ENCODE peak calls at places on chromosome 5, in six cellular contexts. One of them, this sample, is unnamed.

GRCh38 chr5:59856324-59856723 is 37.2 kb downstream of the PDE4D start:
- DNase-seq in H9: no peak
- DNase-seq in trophoblast cell: no peak
- DNase-seq in neuronal stem cell: no peak
- DNase-seq in IMR-90: no peak
- DNase-seq in mesendoderm: no peak
- DNase-seq in this sample: no peak

GRCh38 chr5:129110742-129111141 is 16.2 kb downstream of the ISOC1 start:
- DNase-seq in neuronal stem cell: no peak
- DNase-seq in mesendoderm: no peak
- DNase-seq in H9: no peak
- DNase-seq in IMR-90: peak; percentile 25
- DNase-seq in trophoblast cell: no peak
- DNase-seq in this sample: no peak

GRCh38 chr5:29351170-29351569 is 1842.3 kb upstream of the CDH6 start:
- DNase-seq in trophoblast cell: no peak
- DNase-seq in neuronal stem cell: no peak
- DNase-seq in mesendoderm: no peak
- DNase-seq in IMR-90: no peak
- DNase-seq in H9: no peak
- DNase-seq in this sample: no peak

GRCh38 chr5:66306105-66306843 is 162.2 kb downstream of the SREK1 start:
- DNase-seq in neuronal stem cell: peak; percentile 47
- DNase-seq in trophoblast cell: peak; percentile 85
- DNase-seq in IMR-90: peak; percentile 63
- DNase-seq in H9: peak; percentile 74
- DNase-seq in mesendoderm: peak; percentile 83
- DNase-seq in this sample: peak; percentile 68

GRCh38 chr5:150368526-150368925 is 11.0 kb downstream of the TCOF1 start:
- DNase-seq in trophoblast cell: no peak
- DNase-seq in IMR-90: no peak
- DNase-seq in neuronal stem cell: no peak
- DNase-seq in mesendoderm: no peak
- DNase-seq in H9: no peak
- DNase-seq in this sample: no peak

GRCh38 chr5:31758803-31759425 is 120.0 kb downstream of the PDZD2 start:
- DNase-seq in IMR-90: no peak
- DNase-seq in trophoblast cell: no peak
- DNase-seq in neuronal stem cell: no peak
- DNase-seq in H9: no peak
- DNase-seq in mesendoderm: no peak
- DNase-seq in this sample: no peak

GRCh38 chr5:96880402-96881164 is 4.3 kb downstream of the ERAP2 start:
- DNase-seq in IMR-90: peak; percentile 87
- DNase-seq in mesendoderm: no peak
- DNase-seq in neuronal stem cell: no peak
- DNase-seq in trophoblast cell: peak; percentile 70
- DNase-seq in H9: no peak
- DNase-seq in this sample: peak; percentile 74

GRCh38 chr5:53123702-53124101 is 14.1 kb upstream of the MOCS2 start:
- DNase-seq in H9: no peak
- DNase-seq in mesendoderm: no peak
- DNase-seq in neuronal stem cell: no peak
- DNase-seq in IMR-90: peak; percentile 40
- DNase-seq in trophoblast cell: no peak
- DNase-seq in this sample: peak; percentile 13

GRCh38 chr5:10329808-10330481 is 22.2 kb upstream of the CMBL start:
- DNase-seq in trophoblast cell: no peak
- DNase-seq in IMR-90: peak; percentile 88
- DNase-seq in mesendoderm: no peak
- DNase-seq in neuronal stem cell: no peak
- DNase-seq in H9: no peak
- DNase-seq in this sample: peak; percentile 54

GRCh38 chr5:132525299-132525724 is 18.0 kb downstream of the IL5 start:
- DNase-seq in mesendoderm: no peak
- DNase-seq in H9: no peak
- DNase-seq in IMR-90: no peak
- DNase-seq in neuronal stem cell: no peak
- DNase-seq in trophoblast cell: no peak
- DNase-seq in this sample: no peak

GRCh38 chr5:102421647-102422046 is 77.2 kb downstream of the SLCO6A1 start:
- DNase-seq in mesendoderm: peak; percentile 3
- DNase-seq in H9: peak; percentile 31
- DNase-seq in neuronal stem cell: no peak
- DNase-seq in IMR-90: no peak
- DNase-seq in trophoblast cell: peak; percentile 7
- DNase-seq in this sample: no peak

GRCh38 chr5:21419383-21419782 is 1431.4 kb upstream of the CDH18 start:
- DNase-seq in trophoblast cell: no peak
- DNase-seq in neuronal stem cell: no peak
- DNase-seq in H9: no peak
- DNase-seq in mesendoderm: no peak
- DNase-seq in IMR-90: no peak
- DNase-seq in this sample: no peak

GRCh38 chr5:143168877-143169810 is 234.3 kb downstream of the NR3C1 start:
- DNase-seq in IMR-90: no peak
- DNase-seq in mesendoderm: no peak
- DNase-seq in trophoblast cell: no peak
- DNase-seq in H9: no peak
- DNase-seq in neuronal stem cell: no peak
- DNase-seq in this sample: no peak

GRCh38 chr5:159244163-159244562 is 18.9 kb upstream of the UBLCP1 start:
- DNase-seq in neuronal stem cell: no peak
- DNase-seq in trophoblast cell: no peak
- DNase-seq in IMR-90: peak; percentile 4
- DNase-seq in H9: no peak
- DNase-seq in mesendoderm: no peak
- DNase-seq in this sample: no peak

GRCh38 chr5:65059681-65060598 is 291.2 kb downstream of the CWC27 start:
- DNase-seq in trophoblast cell: no peak
- DNase-seq in neuronal stem cell: no peak
- DNase-seq in IMR-90: peak; percentile 89
- DNase-seq in H9: no peak
- DNase-seq in mesendoderm: peak; percentile 33
- DNase-seq in this sample: peak; percentile 68

GRCh38 chr5:121189569-121190305 is 661.9 kb upstream of the FTMT start:
- DNase-seq in neuronal stem cell: no peak
- DNase-seq in IMR-90: peak; percentile 50
- DNase-seq in mesendoderm: no peak
- DNase-seq in H9: no peak
- DNase-seq in trophoblast cell: peak; percentile 69
- DNase-seq in this sample: peak; percentile 79

GRCh38 chr5:14665110-14665822 is 748 bp downstream of the OTULIN start:
- DNase-seq in H9: peak; percentile 48
- DNase-seq in trophoblast cell: peak; percentile 43
- DNase-seq in IMR-90: no peak
- DNase-seq in mesendoderm: peak; percentile 62
- DNase-seq in neuronal stem cell: peak; percentile 26
- DNase-seq in this sample: peak; percentile 41

GRCh38 chr5:60673329-60673728 is 26.6 kb downstream of the DEPDC1B start:
- DNase-seq in trophoblast cell: no peak
- DNase-seq in H9: no peak
- DNase-seq in neuronal stem cell: no peak
- DNase-seq in IMR-90: no peak
- DNase-seq in mesendoderm: no peak
- DNase-seq in this sample: no peak

GRCh38 chr5:135426102-135427082 is 20.8 kb downstream of the DCANP1 start:
- DNase-seq in trophoblast cell: peak; percentile 74
- DNase-seq in H9: no peak
- DNase-seq in neuronal stem cell: peak; percentile 21
- DNase-seq in mesendoderm: peak; percentile 67
- DNase-seq in IMR-90: peak; percentile 61
- DNase-seq in this sample: peak; percentile 58

GRCh38 chr5:134647750-134648424 is 698 bp upstream of the SEC24A start:
- DNase-seq in IMR-90: peak; percentile 35
- DNase-seq in mesendoderm: peak; percentile 78
- DNase-seq in neuronal stem cell: no peak
- DNase-seq in trophoblast cell: peak; percentile 88
- DNase-seq in H9: no peak
- DNase-seq in this sample: peak; percentile 75

GRCh38 chr5:31581498-31582099 is 49.5 kb downstream of the C5orf22 start:
- DNase-seq in mesendoderm: peak; percentile 31
- DNase-seq in neuronal stem cell: peak; percentile 15
- DNase-seq in H9: no peak
- DNase-seq in IMR-90: peak; percentile 52
- DNase-seq in trophoblast cell: peak; percentile 72
- DNase-seq in this sample: peak; percentile 47

GRCh38 chr5:149636861-149637246 is 55.6 kb downstream of the ARHGEF37 start:
- DNase-seq in neuronal stem cell: peak; percentile 75
- DNase-seq in H9: peak; percentile 71
- DNase-seq in trophoblast cell: peak; percentile 90
- DNase-seq in IMR-90: peak; percentile 62
- DNase-seq in mesendoderm: peak; percentile 80
- DNase-seq in this sample: peak; percentile 75

GRCh38 chr5:38607930-38608545 is 51.6 kb upstream of the LIFR start:
- DNase-seq in neuronal stem cell: no peak
- DNase-seq in IMR-90: peak; percentile 86
- DNase-seq in mesendoderm: no peak
- DNase-seq in trophoblast cell: no peak
- DNase-seq in H9: no peak
- DNase-seq in this sample: peak; percentile 48

GRCh38 chr5:126002222-126002897 is 420.8 kb upstream of the GRAMD2B start:
- DNase-seq in neuronal stem cell: no peak
- DNase-seq in H9: no peak
- DNase-seq in mesendoderm: no peak
- DNase-seq in IMR-90: peak; percentile 85
- DNase-seq in trophoblast cell: no peak
- DNase-seq in this sample: peak; percentile 47

GRCh38 chr5:14153932-14154646 is 10.9 kb downstream of the TRIO start:
- DNase-seq in neuronal stem cell: no peak
- DNase-seq in mesendoderm: peak; percentile 85
- DNase-seq in H9: no peak
- DNase-seq in IMR-90: peak; percentile 83
- DNase-seq in trophoblast cell: no peak
- DNase-seq in this sample: peak; percentile 91

GRCh38 chr5:181223729-181224389 is 778 bp downstream of the TRIM41 start:
- DNase-seq in mesendoderm: peak; percentile 93
- DNase-seq in IMR-90: peak; percentile 40
- DNase-seq in neuronal stem cell: peak; percentile 82
- DNase-seq in trophoblast cell: no peak
- DNase-seq in H9: peak; percentile 89
- DNase-seq in this sample: peak; percentile 76

GRCh38 chr5:57658009-57658408 is 175.4 kb upstream of the ACTBL2 start:
- DNase-seq in mesendoderm: no peak
- DNase-seq in neuronal stem cell: no peak
- DNase-seq in H9: no peak
- DNase-seq in IMR-90: no peak
- DNase-seq in trophoblast cell: no peak
- DNase-seq in this sample: no peak

GRCh38 chr5:142828797-142829535 is 58.8 kb downstream of the ARHGAP26 start:
- DNase-seq in H9: no peak
- DNase-seq in trophoblast cell: no peak
- DNase-seq in mesendoderm: no peak
- DNase-seq in IMR-90: no peak
- DNase-seq in neuronal stem cell: no peak
- DNase-seq in this sample: no peak

GRCh38 chr5:173907686-173908371 is 19.7 kb downstream of the CPEB4 start:
- DNase-seq in trophoblast cell: no peak
- DNase-seq in mesendoderm: no peak
- DNase-seq in neuronal stem cell: no peak
- DNase-seq in IMR-90: peak; percentile 28
- DNase-seq in H9: no peak
- DNase-seq in this sample: no peak
- H3K23ac ChIP-seq in trophoblast cell: no peak overlapping the region
- H3K23ac ChIP-seq in mesendoderm: no peak overlapping the region
- H3K23ac ChIP-seq in neuronal stem cell: no peak overlapping the region
- H3K23ac ChIP-seq in IMR-90: peak overlapping the region; percentile 59
- H3K23ac ChIP-seq in H9: no peak overlapping the region
- H3K23ac ChIP-seq in this sample: no peak overlapping the region

GRCh38 chr5:72613515-72613914 is 106.3 kb upstream of the ZNF366 start:
- DNase-seq in neuronal stem cell: no peak
- DNase-seq in trophoblast cell: no peak
- DNase-seq in IMR-90: no peak
- DNase-seq in mesendoderm: no peak
- DNase-seq in H9: no peak
- DNase-seq in this sample: no peak
- H3K9ac ChIP-seq in neuronal stem cell: no peak overlapping the region
- H3K9ac ChIP-seq in trophoblast cell: no peak overlapping the region
- H3K9ac ChIP-seq in IMR-90: no peak overlapping the region
- H3K9ac ChIP-seq in mesendoderm: no peak overlapping the region
- H3K9ac ChIP-seq in H9: no peak overlapping the region
- H3K9ac ChIP-seq in this sample: no peak overlapping the region

GRCh38 chr5:95020382-95020781 is 264.5 kb downstream of the MCTP1 start:
- DNase-seq in neuronal stem cell: no peak
- DNase-seq in IMR-90: no peak
- DNase-seq in H9: no peak
- DNase-seq in mesendoderm: no peak
- DNase-seq in trophoblast cell: no peak
- DNase-seq in this sample: no peak

GRCh38 chr5:95027151-95027721 is 257.7 kb downstream of the MCTP1 start:
- DNase-seq in H9: no peak
- DNase-seq in neuronal stem cell: no peak
- DNase-seq in IMR-90: no peak
- DNase-seq in trophoblast cell: no peak
- DNase-seq in mesendoderm: no peak
- DNase-seq in this sample: peak; percentile 58

GRCh38 chr5:95018511-95018910 is 266.4 kb downstream of the MCTP1 start:
- DNase-seq in IMR-90: no peak
- DNase-seq in mesendoderm: no peak
- DNase-seq in neuronal stem cell: no peak
- DNase-seq in H9: no peak
- DNase-seq in trophoblast cell: no peak
- DNase-seq in this sample: no peak

GRCh38 chr5:95018946-95019345 is 265.9 kb downstream of the MCTP1 start:
- DNase-seq in mesendoderm: no peak
- DNase-seq in trophoblast cell: no peak
- DNase-seq in IMR-90: no peak
- DNase-seq in H9: no peak
- DNase-seq in neuronal stem cell: no peak
- DNase-seq in this sample: no peak

GRCh38 chr5:95022967-95023695 is 261.8 kb downstream of the MCTP1 start:
- DNase-seq in H9: no peak
- DNase-seq in trophoblast cell: no peak
- DNase-seq in IMR-90: no peak
- DNase-seq in mesendoderm: no peak
- DNase-seq in neuronal stem cell: no peak
- DNase-seq in this sample: peak; percentile 27
- H3K4me1 ChIP-seq in H9: no peaks in the 10 kb centered on the region
- H3K4me1 ChIP-seq in trophoblast cell: no peaks in the 10 kb centered on the region
- H3K4me1 ChIP-seq in IMR-90: no peaks in the 10 kb centered on the region
- H3K4me1 ChIP-seq in mesendoderm: no peaks in the 10 kb centered on the region
- H3K4me1 ChIP-seq in neuronal stem cell: no peaks in the 10 kb centered on the region
- H3K4me1 ChIP-seq in this sample: peaks cover 5% of the 10 kb centered on the region

DNA sequence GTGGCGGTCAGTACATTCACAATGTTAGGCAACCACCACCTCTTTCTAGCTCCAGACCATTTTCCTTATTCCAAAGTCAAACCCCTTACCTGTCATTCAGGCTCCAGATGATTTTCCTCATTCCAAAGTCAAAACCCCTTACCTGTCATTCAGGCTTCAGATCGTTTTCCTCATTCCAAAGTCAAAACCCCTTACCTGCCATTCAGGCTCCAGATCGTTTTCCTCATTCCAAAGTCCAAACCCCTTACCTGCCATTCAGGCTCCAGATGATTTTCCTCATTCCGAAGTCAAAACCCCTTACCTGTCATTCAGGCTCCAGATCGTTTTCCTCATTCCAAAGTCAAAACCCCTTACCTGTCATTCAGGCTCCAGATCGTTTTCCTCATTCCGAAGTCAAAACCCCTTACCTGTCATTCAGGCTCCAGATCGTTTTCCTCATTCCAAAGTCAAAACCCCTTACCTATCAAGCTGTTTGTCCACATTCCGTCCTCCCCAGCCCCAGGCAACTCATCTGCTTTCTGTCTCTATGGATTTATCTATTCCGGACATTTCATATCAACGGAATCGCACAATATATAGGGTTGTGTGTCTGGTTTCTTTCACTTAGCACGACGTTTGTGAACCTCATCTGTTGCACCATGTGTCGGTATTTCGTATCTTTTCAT is 5.1 kb downstream of the PLEKHG4B start:
- DNase-seq in H9: no peak
- DNase-seq in neuronal stem cell: no peak
- DNase-seq in IMR-90: no peak
- DNase-seq in mesendoderm: no peak
- DNase-seq in trophoblast cell: peak; percentile 40
- DNase-seq in this sample: no peak
- H3K23ac ChIP-seq in H9: no peak overlapping the region
- H3K23ac ChIP-seq in neuronal stem cell: no peak overlapping the region
- H3K23ac ChIP-seq in IMR-90: no peak overlapping the region
- H3K23ac ChIP-seq in mesendoderm: no peak overlapping the region
- H3K23ac ChIP-seq in trophoblast cell: no peak overlapping the region
- H3K23ac ChIP-seq in this sample: no peak overlapping the region